ENCODE peak calls at places on chromosome 6, in six cellular contexts. One of them, this sample, is unnamed.

GRCh38 chr6:116060572-116061283 is at the start of gene FRK:
- DNase-seq in HepG2: peak
- DNase-seq in choroid plexus epithelial cell: peak
- DNase-seq in EH: peak
- DNase-seq in tibial nerve: no peak
- DNase-seq in amniotic stem cell: no peak
- DNase-seq in this sample: no peak

GRCh38 chr6:41200901-41201783 is at the start of gene TREML2:
- DNase-seq in tibial nerve: no peak
- DNase-seq in HepG2: no peak
- DNase-seq in EH: no peak
- DNase-seq in choroid plexus epithelial cell: no peak
- DNase-seq in amniotic stem cell: no peak
- DNase-seq in this sample: no peak

GRCh38 chr6:113184736-113185135 is 672.4 kb upstream of the MARCKS start:
- DNase-seq in HepG2: no peak
- DNase-seq in EH: peak
- DNase-seq in choroid plexus epithelial cell: no peak
- DNase-seq in amniotic stem cell: no peak
- DNase-seq in tibial nerve: no peak
- DNase-seq in this sample: no peak

GRCh38 chr6:158160932-158161539 is 7.0 kb downstream of the SERAC1 start:
- DNase-seq in EH: peak
- DNase-seq in choroid plexus epithelial cell: peak
- DNase-seq in amniotic stem cell: peak
- DNase-seq in tibial nerve: no peak
- DNase-seq in HepG2: no peak
- DNase-seq in this sample: no peak

GRCh38 chr6:166925141-166925996 is 31.0 kb downstream of the RNASET2 start:
- DNase-seq in amniotic stem cell: no peak
- DNase-seq in choroid plexus epithelial cell: no peak
- DNase-seq in HepG2: no peak
- DNase-seq in tibial nerve: no peak
- DNase-seq in EH: no peak
- DNase-seq in this sample: no peak

GRCh38 chr6:136962661-136963060 is 40.6 kb downstream of the SLC35D3 start:
- DNase-seq in HepG2: no peak
- DNase-seq in tibial nerve: no peak
- DNase-seq in amniotic stem cell: no peak
- DNase-seq in EH: peak
- DNase-seq in choroid plexus epithelial cell: no peak
- DNase-seq in this sample: no peak

GRCh38 chr6:161369339-161369738 is 95.5 kb upstream of the AGPAT4 start:
- DNase-seq in HepG2: no peak
- DNase-seq in choroid plexus epithelial cell: peak
- DNase-seq in amniotic stem cell: no peak
- DNase-seq in tibial nerve: no peak
- DNase-seq in EH: peak
- DNase-seq in this sample: peak

GRCh38 chr6:11947063-11947462 is 65.0 kb upstream of the HIVEP1 start:
- DNase-seq in tibial nerve: no peak
- DNase-seq in HepG2: no peak
- DNase-seq in EH: no peak
- DNase-seq in amniotic stem cell: no peak
- DNase-seq in choroid plexus epithelial cell: no peak
- DNase-seq in this sample: no peak

GRCh38 chr6:15796844-15797243 is 134.0 kb upstream of the DTNBP1 start:
- DNase-seq in EH: peak
- DNase-seq in amniotic stem cell: no peak
- DNase-seq in tibial nerve: no peak
- DNase-seq in HepG2: no peak
- DNase-seq in choroid plexus epithelial cell: no peak
- DNase-seq in this sample: no peak

GRCh38 chr6:138105446-138105845 is 1.8 kb downstream of the PERP start:
- DNase-seq in choroid plexus epithelial cell: no peak
- DNase-seq in tibial nerve: no peak
- DNase-seq in HepG2: peak
- DNase-seq in EH: no peak
- DNase-seq in amniotic stem cell: no peak
- DNase-seq in this sample: no peak

GRCh38 chr6:111201155-111201554 is 113.9 kb downstream of the SLC16A10 start:
- DNase-seq in tibial nerve: no peak
- DNase-seq in amniotic stem cell: no peak
- DNase-seq in HepG2: no peak
- DNase-seq in choroid plexus epithelial cell: no peak
- DNase-seq in EH: no peak
- DNase-seq in this sample: no peak

GRCh38 chr6:159754959-159755914 is 6.6 kb upstream of the ACAT2 start:
- DNase-seq in amniotic stem cell: no peak
- DNase-seq in EH: no peak
- DNase-seq in tibial nerve: no peak
- DNase-seq in choroid plexus epithelial cell: no peak
- DNase-seq in HepG2: no peak
- DNase-seq in this sample: no peak

GRCh38 chr6:26321005-26321404 is 44.0 kb upstream of the BTN3A2 start:
- DNase-seq in EH: peak
- DNase-seq in tibial nerve: no peak
- DNase-seq in HepG2: no peak
- DNase-seq in amniotic stem cell: no peak
- DNase-seq in choroid plexus epithelial cell: no peak
- DNase-seq in this sample: no peak

GRCh38 chr6:42450314-42451145 is 1.2 kb downstream of the TRERF1 start:
- DNase-seq in EH: peak
- DNase-seq in amniotic stem cell: no peak
- DNase-seq in tibial nerve: no peak
- DNase-seq in choroid plexus epithelial cell: peak
- DNase-seq in HepG2: no peak
- DNase-seq in this sample: no peak

GRCh38 chr6:115540077-115540869 is 520.4 kb downstream of the FRK start:
- DNase-seq in EH: no peak
- DNase-seq in amniotic stem cell: no peak
- DNase-seq in HepG2: no peak
- DNase-seq in tibial nerve: no peak
- DNase-seq in choroid plexus epithelial cell: no peak
- DNase-seq in this sample: no peak

GRCh38 chr6:114739656-114740055 is 396.8 kb upstream of the HS3ST5 start:
- DNase-seq in choroid plexus epithelial cell: no peak
- DNase-seq in amniotic stem cell: no peak
- DNase-seq in HepG2: no peak
- DNase-seq in tibial nerve: no peak
- DNase-seq in EH: no peak
- DNase-seq in this sample: no peak

GRCh38 chr6:107411161-107411560 is 48.2 kb downstream of the PDSS2 start:
- DNase-seq in HepG2: no peak
- DNase-seq in amniotic stem cell: no peak
- DNase-seq in choroid plexus epithelial cell: no peak
- DNase-seq in tibial nerve: no peak
- DNase-seq in EH: no peak
- DNase-seq in this sample: no peak

GRCh38 chr6:80607814-80608391 is 501.4 kb downstream of the BCKDHB start:
- DNase-seq in tibial nerve: no peak
- DNase-seq in choroid plexus epithelial cell: peak
- DNase-seq in HepG2: no peak
- DNase-seq in amniotic stem cell: peak
- DNase-seq in EH: peak
- DNase-seq in this sample: no peak

This sample was measured in SIG-M5.